ENCODE peak calls at places on chromosomes 12 and 14, in six cellular contexts. N, V, A, Z, U and W are unnamed samples.

GRCh38 chr12:104354868-104355570 is 51.5 kb downstream of the EID3 start:
- DNase-seq in N (no peak), V (no peak), A (no peak), Z (no peak), U (no peak), W (no peak)

GRCh38 chr12:48001426-48002178 is 2.7 kb downstream of the COL2A1 start:
- DNase-seq in N (no peak), V (peak; percentile 90), A (no peak), Z (no peak), U (no peak), W (no peak)

GRCh38 chr12:27015730-27016076 is 1.5 kb upstream of the TM7SF3 start:
- DNase-seq in N (peak; percentile 22), V (no peak), A (no peak), Z (no peak), U (no peak), W (no peak)

GRCh38 chr14:30035361-30035760 is 107.7 kb upstream of the PRKD1 start:
- DNase-seq in N (no peak), V (no peak), A (no peak), Z (no peak), U (no peak), W (no peak)

GRCh38 chr14:91318911-91319310 is 74.4 kb upstream of the GPR68 start:
- DNase-seq in N (no peak), V (no peak), A (no peak), Z (no peak), U (no peak), W (no peak)

GRCh38 chr12:21921436-21921835 is 19.8 kb downstream of the ABCC9 start:
- DNase-seq in N (no peak), V (no peak), A (no peak), Z (no peak), U (no peak), W (no peak)

GRCh38 chr12:82383930-82384513 is 25.7 kb downstream of the METTL25 start:
- DNase-seq in N (no peak), V (no peak), A (peak; percentile 16), Z (no peak), U (no peak), W (peak; percentile 10)

GRCh38 chr12:122116707-122117535 is 38.4 kb downstream of the MLXIP start:
- DNase-seq in N (no peak), V (no peak), A (no peak), Z (peak; percentile 16), U (no peak), W (no peak)

GRCh38 chr12:32522322-32523221 is 123.2 kb downstream of the FGD4 start:
- DNase-seq in N (no peak), V (no peak), A (no peak), Z (no peak), U (no peak), W (no peak)

GRCh38 chr14:91114079-91115065 is 499 bp downstream of the DGLUCY start:
- DNase-seq in N (peak; percentile 88), V (peak; percentile 95), A (no peak), Z (no peak), U (no peak), W (no peak)

GRCh38 chr14:24576178-24576577 is at the start of gene CTSG:
- DNase-seq in N (no peak), V (no peak), A (no peak), Z (no peak), U (no peak), W (no peak)

GRCh38 chr12:39292125-39292630 is 150.7 kb downstream of the KIF21A start:
- DNase-seq in N (no peak), V (no peak), A (no peak), Z (no peak), U (no peak), W (no peak)

GRCh38 chr12:80830533-80831088 is 107.1 kb downstream of the LIN7A start:
- DNase-seq in N (no peak), V (no peak), A (no peak), Z (no peak), U (no peak), W (no peak)

DNA sequence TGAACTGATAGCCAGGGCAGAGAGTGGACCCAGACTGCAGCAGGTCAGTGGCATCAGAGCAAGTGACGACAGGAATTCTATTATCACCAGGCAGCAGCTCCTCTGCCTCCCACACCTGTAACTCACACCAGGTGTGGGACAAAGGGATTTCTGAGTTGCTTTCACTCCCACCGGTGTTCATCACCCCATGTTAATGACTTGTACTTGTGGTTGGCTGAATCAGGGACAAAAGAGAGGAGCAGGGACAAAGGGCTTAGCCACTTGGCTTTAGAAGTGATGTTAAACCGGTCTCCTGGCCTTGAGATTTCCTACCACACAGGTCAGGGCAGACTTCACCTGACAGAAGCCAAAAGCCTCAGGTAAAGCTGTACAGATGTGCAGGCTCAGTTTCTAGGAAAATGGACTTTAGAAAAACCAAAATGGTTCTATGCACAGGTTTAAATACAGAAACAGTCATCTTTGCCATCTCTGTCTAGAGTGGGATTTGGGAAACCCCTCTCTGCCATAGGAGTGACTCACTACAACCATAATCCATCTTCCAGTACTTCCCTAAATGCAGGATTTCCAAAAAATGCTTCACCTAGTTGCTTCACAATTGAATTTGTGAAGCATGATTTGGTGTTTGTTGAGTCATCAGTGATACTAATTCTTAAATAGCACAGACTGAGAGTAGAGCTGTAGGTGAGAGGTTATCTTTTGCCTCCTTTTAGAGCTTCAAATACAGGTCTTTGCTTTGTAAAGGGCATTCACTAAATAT is 158.5 kb downstream of the PRKCH start:
- DNase-seq in N (no peak), V (no peak), A (no peak), Z (no peak), U (no peak), W (no peak)
- H3K4me3 ChIP-seq in N (no peak overlapping the region), V (no peak overlapping the region), A (no peak overlapping the region), Z (no peak overlapping the region), U (no peak overlapping the region), W (no peak overlapping the region)

GRCh38 chr12:85625467-85625866 is 210.7 kb downstream of the RASSF9 start:
- DNase-seq in N (no peak), V (no peak), A (no peak), Z (no peak), U (no peak), W (no peak)

GRCh38 chr12:85623726-85624125 is 212.5 kb downstream of the RASSF9 start:
- DNase-seq in N (no peak), V (peak; percentile 12), A (no peak), Z (no peak), U (no peak), W (no peak)

GRCh38 chr12:85627584-85627983 is 208.6 kb downstream of the RASSF9 start:
- DNase-seq in N (no peak), V (no peak), A (peak; percentile 43), Z (no peak), U (peak; percentile 55), W (no peak)

GRCh38 chr12:85626782-85627171 is 209.4 kb downstream of the RASSF9 start:
- DNase-seq in N (no peak), V (no peak), A (no peak), Z (no peak), U (no peak), W (no peak)

DNA sequence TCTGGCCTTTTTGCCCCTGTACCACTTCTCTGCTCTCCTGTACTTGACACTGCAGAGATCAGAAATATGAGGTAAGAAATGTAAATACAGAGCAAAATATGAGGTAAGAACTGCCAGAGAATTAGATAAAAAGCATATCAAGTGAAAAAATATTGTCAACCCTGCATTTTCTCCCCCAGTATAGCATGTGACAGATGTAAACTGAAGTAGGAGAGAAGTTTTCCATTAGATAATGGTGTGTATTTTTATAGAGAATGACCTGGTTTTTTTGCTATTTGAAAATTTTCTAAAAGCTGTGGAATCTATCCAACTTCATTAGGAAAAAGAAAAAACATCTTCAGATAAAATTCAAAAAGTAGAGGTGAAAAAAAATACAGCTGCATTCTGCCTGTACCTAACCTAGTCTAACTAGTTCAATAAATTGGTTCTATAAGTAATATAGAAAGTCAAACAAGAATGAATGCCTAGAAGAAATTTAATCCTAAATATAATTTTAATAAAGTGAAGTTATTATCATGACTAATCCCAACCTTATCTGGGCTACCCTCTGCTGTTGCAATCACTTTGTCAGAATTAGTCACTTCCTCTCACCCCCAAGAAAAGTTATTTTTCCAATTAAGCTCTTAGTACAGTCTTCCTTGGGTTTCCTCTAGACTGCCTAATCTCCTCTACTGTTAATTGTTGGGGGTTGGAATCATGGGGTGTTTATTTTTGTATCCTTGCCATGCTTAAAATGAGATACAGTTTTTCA is 210.0 kb downstream of the RASSF9 start:
- DNase-seq in N (no peak), V (no peak), A (peak; percentile 50), Z (no peak), U (peak; percentile 53), W (peak; percentile 26)
- TF ChIP-seq CTCF in N (no peak), V (no peak), A (no peak), Z (no peak), U (no peak), W (no peak)

GRCh38 chr14:69049675-69050074 is 70.6 kb upstream of the ACTN1 start:
- DNase-seq in N (no peak), V (no peak), A (no peak), Z (no peak), U (peak; percentile 56), W (no peak)

GRCh38 chr14:69050235-69051184 is 71.4 kb upstream of the ACTN1 start:
- DNase-seq in N (no peak), V (no peak), A (no peak), Z (no peak), U (no peak), W (no peak)

GRCh38 chr14:69055125-69055524 is 76.0 kb upstream of the ACTN1 start:
- DNase-seq in N (no peak), V (no peak), A (no peak), Z (no peak), U (no peak), W (no peak)

GRCh38 chr14:69054030-69054429 is 74.9 kb upstream of the ACTN1 start:
- DNase-seq in N (no peak), V (no peak), A (no peak), Z (no peak), U (no peak), W (no peak)

DNA sequence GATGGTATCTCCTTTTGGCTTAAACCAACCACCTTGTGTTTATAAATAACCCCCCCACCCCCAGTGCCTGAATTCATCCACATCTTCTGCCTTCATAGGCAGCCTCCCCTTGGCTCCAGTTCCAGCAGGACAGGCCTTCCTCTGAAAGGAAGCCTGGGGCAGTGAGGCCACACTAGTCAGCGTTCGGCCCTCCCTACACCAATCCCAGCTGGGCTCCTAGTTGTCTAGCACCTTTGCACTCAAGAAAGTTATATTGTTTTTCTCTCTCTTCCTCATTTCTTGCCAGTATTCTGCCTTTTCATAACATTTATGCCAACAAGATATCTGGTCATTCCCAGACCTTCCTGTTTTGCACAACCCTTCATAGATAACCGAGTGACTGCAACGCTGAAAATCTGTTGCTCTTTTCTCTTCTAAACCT is 73.1 kb upstream of the ACTN1 start:
- DNase-seq in N (no peak), V (no peak), A (no peak), Z (no peak), U (no peak), W (no peak)
- H3K4me3 ChIP-seq in N (no peak overlapping the region), V (no peak overlapping the region), A (no peak overlapping the region), Z (no peak overlapping the region), U (no peak overlapping the region), W (no peak overlapping the region)

GRCh38 chr12:115470977-115471376 is 787.0 kb upstream of the TBX3 start:
- DNase-seq in N (no peak), V (no peak), A (no peak), Z (no peak), U (no peak), W (no peak)

GRCh38 chr12:115470526-115470925 is 786.6 kb upstream of the TBX3 start:
- DNase-seq in N (no peak), V (no peak), A (no peak), Z (no peak), U (no peak), W (no peak)

GRCh38 chr12:115467531-115467930 is 783.6 kb upstream of the TBX3 start:
- DNase-seq in N (no peak), V (no peak), A (no peak), Z (no peak), U (no peak), W (no peak)

GRCh38 chr12:115466076-115466475 is 782.1 kb upstream of the TBX3 start:
- DNase-seq in N (no peak), V (no peak), A (peak; percentile 15), Z (no peak), U (peak; percentile 10), W (no peak)

GRCh38 chr12:115468087-115468510 is 784.1 kb upstream of the TBX3 start:
- DNase-seq in N (no peak), V (no peak), A (no peak), Z (no peak), U (no peak), W (no peak)
- TF ChIP-seq CTCF in N (no peak), V (peak; percentile 19), A (peak; percentile 15), Z (peak; percentile 8), U (peak; percentile 33), W (peak; percentile 40)